ENCODE peak calls at places on chromosome 12, in ten cellular contexts. F, Q, E, R, P, Y, C, B, X and I are unnamed samples.

GRCh38 chr12:69254046-69254445 is 14.7 kb downstream of the CPSF6 start:
- DNase-seq in R (no peak), C (peak; percentile 6), Q (no peak), P (peak; percentile 66), Y (peak; percentile 21), X (no peak), F (no peak), E (no peak), B (no peak), I (no peak)

GRCh38 chr12:109487181-109488050 is 10.0 kb downstream of the UBE3B start:
- DNase-seq in F (no peak), Q (no peak), P (no peak), C (no peak), B (no peak), X (no peak), R (no peak), Y (no peak), E (no peak), I (no peak)

GRCh38 chr12:121610239-121611149 is 15.8 kb upstream of the ORAI1 start:
- DNase-seq in P (no peak), F (no peak), X (no peak), Q (no peak), E (peak; percentile 34), R (no peak), B (no peak), Y (no peak), C (no peak), I (no peak)

GRCh38 chr12:24947541-24948451 is 1.1 kb downstream of the BCAT1 start:
- DNase-seq in R (no peak), P (no peak), B (no peak), C (no peak), Y (no peak), E (no peak), Q (no peak), F (no peak), X (no peak), I (no peak)

GRCh38 chr12:113083863-113084430 is 27.4 kb downstream of the DTX1 start:
- DNase-seq in E (no peak), Y (no peak), F (no peak), P (no peak), Q (no peak), B (no peak), C (no peak), R (no peak), X (no peak), I (no peak)

GRCh38 chr12:57540998-57541397 is 6.0 kb downstream of the DCTN2 start:
- DNase-seq in C (peak; percentile 12), B (no peak), Y (no peak), P (no peak), R (no peak), Q (no peak), X (no peak), F (no peak), E (no peak), I (no peak)

GRCh38 chr12:64691793-64692583 is 67.2 kb downstream of the GNS start:
- DNase-seq in P (peak; percentile 90), B (no peak), Y (no peak), X (no peak), E (no peak), Q (no peak), C (peak; percentile 16), F (no peak), R (no peak), I (no peak)

GRCh38 chr12:47742253-47742825 is 16.3 kb downstream of the RAPGEF3 start:
- DNase-seq in Q (peak; percentile 63), P (no peak), F (no peak), X (peak; percentile 82), Y (no peak), E (no peak), B (peak; percentile 47), C (peak; percentile 31), R (no peak), I (no peak)

GRCh38 chr12:88015825-88016224 is 13.4 kb downstream of the C12orf50 start:
- DNase-seq in R (no peak), C (peak; percentile 9), P (no peak), B (no peak), Y (no peak), Q (no peak), X (no peak), E (no peak), F (no peak), I (no peak)

GRCh38 chr12:115259968-115260806 is 576.2 kb upstream of the TBX3 start:
- DNase-seq in Q (no peak), E (no peak), X (no peak), B (no peak), C (no peak), P (peak; percentile 71), Y (no peak), R (no peak), F (no peak), I (no peak)

GRCh38 chr12:5945071-5946008 is at the start of gene ANO2:
- DNase-seq in X (no peak), B (no peak), Y (no peak), F (no peak), E (no peak), R (no peak), P (no peak), C (peak; percentile 81), Q (no peak), I (no peak)

GRCh38 chr12:84361651-84362551 is 550.7 kb downstream of the SLC6A15 start:
- DNase-seq in Y (no peak), C (no peak), R (no peak), Q (no peak), P (no peak), X (no peak), F (no peak), E (no peak), B (no peak), I (no peak)

GRCh38 chr12:32155041-32155440 is 48.4 kb downstream of the BICD1 start:
- DNase-seq in F (no peak), P (no peak), Y (no peak), R (no peak), E (no peak), X (no peak), C (no peak), B (no peak), Q (no peak), I (no peak)

GRCh38 chr12:103882861-103883596 is 42.0 kb upstream of the NT5DC3 start:
- DNase-seq in B (no peak), Q (no peak), R (no peak), X (no peak), C (no peak), P (no peak), Y (peak; percentile 80), F (no peak), E (no peak), I (no peak)

GRCh38 chr12:31590730-31591307 is at the start of gene DENND5B:
- DNase-seq in F (peak; percentile 43), X (peak; percentile 3), Y (peak; percentile 23), B (peak; percentile 71), Q (no peak), R (peak; percentile 79), C (peak; percentile 78), P (peak; percentile 26), E (peak; percentile 73), I (peak; percentile 76)

GRCh38 chr12:109888179-109889020 is 8.1 kb upstream of the GLTP start:
- DNase-seq in P (no peak), B (peak; percentile 78), Y (peak; percentile 96), X (peak; percentile 43), F (no peak), E (no peak), R (peak; percentile 37), C (no peak), Q (no peak), I (no peak)